ENCODE peak calls at places on chromosomes 1 and 21, in nine cellular contexts. V is GM23338; Y is upper lobe of right lung; L is IMR-90; F is CD4-positive, CD25-positive, alpha-beta regulatory T cell; S is MM.1S; Q is adrenal gland; E is OCI-LY7; G is naive thymus-derived CD4-positive, alpha-beta T cell. P is an unnamed sample.

GRCh38 chr1:206776239-206776638 is 3.9 kb upstream of the IL10 start:
- DNase-seq in V (peak; percentile 14), Y (no peak), L (no peak), F (no peak), S (no peak), Q (no peak), E (no peak), G (no peak), P (no peak)

GRCh38 chr1:226574591-226575435 is 26.2 kb downstream of the STUM start:
- DNase-seq in V (no peak), Y (peak; percentile 40), L (no peak), F (no peak), S (no peak), Q (no peak), E (no peak), G (no peak), P (no peak)

GRCh38 chr1:183635112-183635605 is 424 bp downstream of the ARPC5 start:
- DNase-seq in V (peak; percentile 54), Y (peak; percentile 85), L (no peak), F (no peak), S (peak; percentile 42), Q (peak; percentile 55), E (peak; percentile 24), G (peak; percentile 55), P (no peak)

GRCh38 chr1:44294588-44295007 is 60.5 kb downstream of the ERI3 start:
- DNase-seq in V (peak; percentile 79), Y (no peak), L (peak; percentile 79), F (no peak), S (no peak), Q (no peak), E (no peak), G (no peak), P (no peak)

GRCh38 chr21:44615881-44616590 is 4.2 kb downstream of the KRTAP10-8 start:
- DNase-seq in V (no peak), Y (peak; percentile 54), L (no peak), F (no peak), S (no peak), Q (no peak), E (no peak), G (no peak), P (no peak)

GRCh38 chr1:66464802-66465201 is 69.2 kb upstream of the SGIP1 start:
- DNase-seq in V (no peak), Y (no peak), L (peak; percentile 99), F (no peak), S (no peak), Q (no peak), E (no peak), G (no peak), P (no peak)

GRCh38 chr1:43305926-43306687 is 5.3 kb downstream of the TIE1 start:
- DNase-seq in V (no peak), Y (peak; percentile 57), L (no peak), F (no peak), S (no peak), Q (no peak), E (peak; percentile 7), G (no peak), P (no peak)

GRCh38 chr1:67646145-67647035 is 38.6 kb upstream of the GADD45A start:
- DNase-seq in V (no peak), Y (no peak), L (peak; percentile 23), F (no peak), S (no peak), Q (peak; percentile 52), E (no peak), G (no peak), P (peak; percentile 96)

GRCh38 chr1:119647734-119648619 is at the start of gene ZNF697:
- DNase-seq in V (peak; percentile 97), Y (peak; percentile 99), L (peak; percentile 98), F (no peak), S (peak; percentile 53), Q (peak; percentile 99), E (no peak), G (peak; percentile 65), P (peak; percentile 98)

GRCh38 chr1:170375082-170375733 is 156.8 kb upstream of the GORAB start:
- DNase-seq in V (peak; percentile 21), Y (no peak), L (peak; percentile 63), F (no peak), S (no peak), Q (no peak), E (no peak), G (no peak), P (no peak)

GRCh38 chr1:82330330-82330729 is 529.6 kb downstream of the ADGRL2 start:
- DNase-seq in V (no peak), Y (no peak), L (no peak), F (no peak), S (no peak), Q (no peak), E (no peak), G (no peak), P (no peak)

GRCh38 chr1:118960567-118961136 is 27.5 kb downstream of the TBX15 start:
- DNase-seq in V (peak; percentile 5), Y (no peak), L (no peak), F (no peak), S (no peak), Q (no peak), E (peak; percentile 4), G (no peak), P (no peak)

GRCh38 chr1:164648211-164649080 is 89.5 kb downstream of the PBX1 start:
- DNase-seq in V (no peak), Y (no peak), L (peak; percentile 31), F (no peak), S (no peak), Q (no peak), E (no peak), G (no peak), P (no peak)

GRCh38 chr1:229378586-229379442 is 36.0 kb upstream of the CCSAP start:
- DNase-seq in V (peak; percentile 55), Y (no peak), L (no peak), F (no peak), S (no peak), Q (no peak), E (no peak), G (no peak), P (no peak)

GRCh38 chr1:14755518-14756252 is 157.2 kb downstream of the KAZN start:
- DNase-seq in V (no peak), Y (no peak), L (no peak), F (no peak), S (no peak), Q (no peak), E (peak; percentile 74), G (no peak), P (no peak)

GRCh38 chr1:209095627-209096595 is 487.6 kb upstream of the CAMK1G start:
- DNase-seq in V (no peak), Y (no peak), L (peak; percentile 0), F (no peak), S (no peak), Q (no peak), E (no peak), G (no peak), P (peak; percentile 67)

GRCh38 chr1:115041654-115042053 is 12.0 kb downstream of the TSHB start:
- DNase-seq in V (peak; percentile 72), Y (no peak), L (no peak), F (no peak), S (no peak), Q (no peak), E (no peak), G (no peak), P (peak; percentile 41)

GRCh38 chr1:116764466-116764896 is 10.3 kb downstream of the CD2 start:
- DNase-seq in V (no peak), Y (no peak), L (no peak), F (peak; percentile 54), S (peak; percentile 73), Q (no peak), E (no peak), G (peak; percentile 71), P (no peak)

DNA sequence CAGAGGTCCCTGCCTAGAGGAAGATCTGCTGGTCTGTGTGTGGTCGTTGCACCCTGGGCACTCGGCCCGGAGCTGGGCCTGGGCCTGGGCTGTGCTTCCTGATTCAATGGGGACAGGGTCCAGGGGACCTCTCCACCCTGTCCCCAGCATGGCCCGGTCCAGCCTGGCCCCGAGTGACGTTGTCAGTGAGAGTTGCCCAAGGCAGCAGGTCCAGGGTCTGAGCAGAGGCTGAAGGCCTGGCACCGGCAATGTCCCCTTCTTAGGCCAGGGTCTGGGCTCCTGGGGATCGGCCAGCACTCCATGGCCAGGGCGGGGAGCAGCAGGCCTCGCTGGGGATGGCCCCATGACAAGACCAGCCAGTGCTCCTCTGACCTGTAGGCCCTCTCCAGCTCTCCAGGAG is 15.6 kb upstream of the PEX10 start:
- DNase-seq in V (no peak), Y (no peak), L (no peak), F (no peak), S (no peak), Q (no peak), E (no peak), G (no peak), P (no peak)
- H3K4me1 ChIP-seq in V (no peaks in the 10 kb centered on the region), Y (no peaks in the 10 kb centered on the region), L (no peaks in the 10 kb centered on the region), F (peaks cover 3% of the 10 kb centered on the region), S (no peaks in the 10 kb centered on the region), Q (no peaks in the 10 kb centered on the region), E (no peaks in the 10 kb centered on the region), G (no peaks in the 10 kb centered on the region), P (no peaks in the 10 kb centered on the region)

GRCh38 chr1:12143631-12144155 is 23.1 kb upstream of the TNFRSF1B start:
- DNase-seq in V (no peak), Y (peak; percentile 89), L (peak; percentile 98), F (no peak), S (no peak), Q (no peak), E (no peak), G (no peak), P (peak; percentile 85)
- H3K27ac ChIP-seq in V (no peak overlapping the region), Y (peak overlapping the region; percentile 75), L (peak overlapping the region; percentile 89), F (peak overlapping the region; percentile 65), S (no peak overlapping the region), Q (peak overlapping the region; percentile 69), E (no peak overlapping the region), G (no peak overlapping the region), P (peak overlapping the region; percentile 26)

GRCh38 chr1:10220200-10220599 is 9.8 kb downstream of the KIF1B start:
- DNase-seq in V (no peak), Y (no peak), L (no peak), F (no peak), S (no peak), Q (no peak), E (no peak), G (no peak), P (no peak)

GRCh38 chr1:10213186-10213585 is 2.8 kb downstream of the KIF1B start:
- DNase-seq in V (no peak), Y (no peak), L (no peak), F (no peak), S (no peak), Q (no peak), E (no peak), G (no peak), P (no peak)

GRCh38 chr1:10216148-10216749 is 5.9 kb downstream of the KIF1B start:
- DNase-seq in V (no peak), Y (no peak), L (no peak), F (no peak), S (no peak), Q (no peak), E (no peak), G (no peak), P (no peak)

GRCh38 chr1:10212476-10212875 is 2.1 kb downstream of the KIF1B start:
- DNase-seq in V (no peak), Y (no peak), L (no peak), F (no peak), S (no peak), Q (no peak), E (no peak), G (no peak), P (no peak)

GRCh38 chr1:10217748-10218441 is 7.5 kb downstream of the KIF1B start:
- DNase-seq in V (no peak), Y (no peak), L (no peak), F (no peak), S (peak; percentile 32), Q (no peak), E (no peak), G (no peak), P (no peak)
- H3K4me3 ChIP-seq in V (no peak overlapping the region), Y (no peak overlapping the region), L (no peak overlapping the region), F (no peak overlapping the region), S (no peak overlapping the region), Q (no peak overlapping the region), E (no peak overlapping the region), G (no peak overlapping the region), P (no peak overlapping the region)

GRCh38 chr1:112701227-112702066 is 5.5 kb downstream of the RHOC start:
- DNase-seq in V (no peak), Y (no peak), L (no peak), F (no peak), S (no peak), Q (no peak), E (no peak), G (no peak), P (no peak)
- H3K4me1 ChIP-seq in V (peaks cover 64% of the 10 kb centered on the region), Y (peaks cover 77% of the 10 kb centered on the region), L (peaks cover 31% of the 10 kb centered on the region), F (peaks cover 38% of the 10 kb centered on the region), S (peaks cover 17% of the 10 kb centered on the region), Q (peaks cover 48% of the 10 kb centered on the region), E (peaks cover 62% of the 10 kb centered on the region), G (peaks cover 41% of the 10 kb centered on the region), P (peaks cover 31% of the 10 kb centered on the region)

P was measured in SJCRH30.